ENCODE peak calls at places on chromosomes 3 and 15, in eight cellular contexts. One of them, this sample, is unnamed.

GRCh38 chr15:73832657-73833056 is 40.7 kb upstream of the TBC1D21 start:
- DNase-seq in non-pigmented ciliary epithelial cell: no peak
- DNase-seq in mucosa of gallbladder: no peak
- DNase-seq in GM04504: no peak
- DNase-seq in HuH-7.5: no peak
- DNase-seq in HT-29: no peak
- DNase-seq in effector CD4-positive, alpha-beta T cell: no peak
- DNase-seq in activated CD8-positive, alpha-beta memory T cell treated with anti-CD3 and anti-CD28 coated beads for 24 hours: no peak
- DNase-seq in this sample: no peak

GRCh38 chr3:143769663-143770062 is 78.6 kb downstream of the SLC9A9 start:
- DNase-seq in non-pigmented ciliary epithelial cell: no peak
- DNase-seq in mucosa of gallbladder: no peak
- DNase-seq in GM04504: no peak
- DNase-seq in HuH-7.5: no peak
- DNase-seq in HT-29: no peak
- DNase-seq in effector CD4-positive, alpha-beta T cell: no peak
- DNase-seq in activated CD8-positive, alpha-beta memory T cell treated with anti-CD3 and anti-CD28 coated beads for 24 hours: no peak
- DNase-seq in this sample: peak; percentile 17

GRCh38 chr3:29406433-29406832 is 125.6 kb downstream of the RBMS3 start:
- DNase-seq in non-pigmented ciliary epithelial cell: no peak
- DNase-seq in mucosa of gallbladder: no peak
- DNase-seq in GM04504: no peak
- DNase-seq in HuH-7.5: no peak
- DNase-seq in HT-29: no peak
- DNase-seq in effector CD4-positive, alpha-beta T cell: no peak
- DNase-seq in activated CD8-positive, alpha-beta memory T cell treated with anti-CD3 and anti-CD28 coated beads for 24 hours: no peak
- DNase-seq in this sample: no peak

GRCh38 chr3:182000454-182000853 is 288.7 kb downstream of the SOX2 start:
- DNase-seq in non-pigmented ciliary epithelial cell: no peak
- DNase-seq in mucosa of gallbladder: no peak
- DNase-seq in GM04504: no peak
- DNase-seq in HuH-7.5: no peak
- DNase-seq in HT-29: no peak
- DNase-seq in effector CD4-positive, alpha-beta T cell: no peak
- DNase-seq in activated CD8-positive, alpha-beta memory T cell treated with anti-CD3 and anti-CD28 coated beads for 24 hours: no peak
- DNase-seq in this sample: no peak

GRCh38 chr3:182063742-182064141 is 352.0 kb downstream of the SOX2 start:
- DNase-seq in non-pigmented ciliary epithelial cell: no peak
- DNase-seq in mucosa of gallbladder: no peak
- DNase-seq in GM04504: no peak
- DNase-seq in HuH-7.5: no peak
- DNase-seq in HT-29: no peak
- DNase-seq in effector CD4-positive, alpha-beta T cell: no peak
- DNase-seq in activated CD8-positive, alpha-beta memory T cell treated with anti-CD3 and anti-CD28 coated beads for 24 hours: no peak
- DNase-seq in this sample: no peak

GRCh38 chr3:42659451-42660130 is 6.1 kb downstream of the ZBTB47 start:
- DNase-seq in non-pigmented ciliary epithelial cell: no peak
- DNase-seq in mucosa of gallbladder: no peak
- DNase-seq in GM04504: no peak
- DNase-seq in HuH-7.5: no peak
- DNase-seq in HT-29: no peak
- DNase-seq in effector CD4-positive, alpha-beta T cell: no peak
- DNase-seq in activated CD8-positive, alpha-beta memory T cell treated with anti-CD3 and anti-CD28 coated beads for 24 hours: no peak
- DNase-seq in this sample: no peak

GRCh38 chr15:72117448-72117697 is 577 bp downstream of the MYO9A start:
- DNase-seq in non-pigmented ciliary epithelial cell: no peak
- DNase-seq in mucosa of gallbladder: peak; percentile 69
- DNase-seq in GM04504: peak; percentile 70
- DNase-seq in HuH-7.5: peak; percentile 67
- DNase-seq in HT-29: peak; percentile 48
- DNase-seq in effector CD4-positive, alpha-beta T cell: peak; percentile 59
- DNase-seq in activated CD8-positive, alpha-beta memory T cell treated with anti-CD3 and anti-CD28 coated beads for 24 hours: no peak
- DNase-seq in this sample: peak; percentile 89

GRCh38 chr3:150106752-150107428 is 136.2 kb upstream of the PFN2 start:
- DNase-seq in non-pigmented ciliary epithelial cell: peak; percentile 44
- DNase-seq in mucosa of gallbladder: no peak
- DNase-seq in GM04504: peak; percentile 95
- DNase-seq in HuH-7.5: no peak
- DNase-seq in HT-29: no peak
- DNase-seq in effector CD4-positive, alpha-beta T cell: no peak
- DNase-seq in activated CD8-positive, alpha-beta memory T cell treated with anti-CD3 and anti-CD28 coated beads for 24 hours: no peak
- DNase-seq in this sample: peak; percentile 86

GRCh38 chr15:38476120-38476519 is 22.2 kb downstream of the FAM98B start:
- DNase-seq in non-pigmented ciliary epithelial cell: no peak
- DNase-seq in mucosa of gallbladder: no peak
- DNase-seq in GM04504: no peak
- DNase-seq in HuH-7.5: no peak
- DNase-seq in HT-29: no peak
- DNase-seq in effector CD4-positive, alpha-beta T cell: no peak
- DNase-seq in activated CD8-positive, alpha-beta memory T cell treated with anti-CD3 and anti-CD28 coated beads for 24 hours: no peak
- DNase-seq in this sample: no peak

GRCh38 chr15:49876401-49877038 is 242.5 kb downstream of the ATP8B4 start:
- DNase-seq in non-pigmented ciliary epithelial cell: no peak
- DNase-seq in mucosa of gallbladder: peak; percentile 45
- DNase-seq in GM04504: no peak
- DNase-seq in HuH-7.5: peak; percentile 12
- DNase-seq in HT-29: peak; percentile 24
- DNase-seq in effector CD4-positive, alpha-beta T cell: no peak
- DNase-seq in activated CD8-positive, alpha-beta memory T cell treated with anti-CD3 and anti-CD28 coated beads for 24 hours: no peak
- DNase-seq in this sample: no peak

GRCh38 chr3:122416966-122417365 is 1.1 kb upstream of the WDR5B start:
- DNase-seq in non-pigmented ciliary epithelial cell: no peak
- DNase-seq in mucosa of gallbladder: no peak
- DNase-seq in GM04504: no peak
- DNase-seq in HuH-7.5: no peak
- DNase-seq in HT-29: no peak
- DNase-seq in effector CD4-positive, alpha-beta T cell: no peak
- DNase-seq in activated CD8-positive, alpha-beta memory T cell treated with anti-CD3 and anti-CD28 coated beads for 24 hours: no peak
- DNase-seq in this sample: no peak

GRCh38 chr3:123096701-123097100 is 29.9 kb downstream of the PDIA5 start:
- DNase-seq in non-pigmented ciliary epithelial cell: no peak
- DNase-seq in mucosa of gallbladder: peak; percentile 56
- DNase-seq in GM04504: peak; percentile 42
- DNase-seq in HuH-7.5: no peak
- DNase-seq in HT-29: no peak
- DNase-seq in effector CD4-positive, alpha-beta T cell: no peak
- DNase-seq in activated CD8-positive, alpha-beta memory T cell treated with anti-CD3 and anti-CD28 coated beads for 24 hours: no peak
- DNase-seq in this sample: peak; percentile 52

GRCh38 chr3:196179380-196180308 is 31.6 kb downstream of the ZDHHC19 start:
- DNase-seq in non-pigmented ciliary epithelial cell: peak; percentile 51
- DNase-seq in mucosa of gallbladder: no peak
- DNase-seq in GM04504: no peak
- DNase-seq in HuH-7.5: no peak
- DNase-seq in HT-29: no peak
- DNase-seq in effector CD4-positive, alpha-beta T cell: peak; percentile 75
- DNase-seq in activated CD8-positive, alpha-beta memory T cell treated with anti-CD3 and anti-CD28 coated beads for 24 hours: peak; percentile 92
- DNase-seq in this sample: peak; percentile 66

GRCh38 chr3:193593666-193594025 is 638 bp downstream of the OPA1 start:
- DNase-seq in non-pigmented ciliary epithelial cell: no peak
- DNase-seq in mucosa of gallbladder: no peak
- DNase-seq in GM04504: no peak
- DNase-seq in HuH-7.5: no peak
- DNase-seq in HT-29: no peak
- DNase-seq in effector CD4-positive, alpha-beta T cell: peak; percentile 14
- DNase-seq in activated CD8-positive, alpha-beta memory T cell treated with anti-CD3 and anti-CD28 coated beads for 24 hours: peak; percentile 68
- DNase-seq in this sample: peak; percentile 34

GRCh38 chr3:170049146-170050000 is 11.6 kb downstream of the GPR160 start:
- DNase-seq in non-pigmented ciliary epithelial cell: no peak
- DNase-seq in mucosa of gallbladder: peak; percentile 38
- DNase-seq in GM04504: no peak
- DNase-seq in HuH-7.5: no peak
- DNase-seq in HT-29: peak; percentile 85
- DNase-seq in effector CD4-positive, alpha-beta T cell: no peak
- DNase-seq in activated CD8-positive, alpha-beta memory T cell treated with anti-CD3 and anti-CD28 coated beads for 24 hours: no peak
- DNase-seq in this sample: peak; percentile 53

GRCh38 chr3:195558602-195559001 is 15.5 kb upstream of the PPP1R2 start:
- DNase-seq in non-pigmented ciliary epithelial cell: peak; percentile 19
- DNase-seq in mucosa of gallbladder: peak; percentile 75
- DNase-seq in GM04504: no peak
- DNase-seq in HuH-7.5: no peak
- DNase-seq in HT-29: peak; percentile 74
- DNase-seq in effector CD4-positive, alpha-beta T cell: peak; percentile 23
- DNase-seq in activated CD8-positive, alpha-beta memory T cell treated with anti-CD3 and anti-CD28 coated beads for 24 hours: no peak
- DNase-seq in this sample: no peak

GRCh38 chr15:28128036-28128435 is 28.9 kb upstream of the OCA2 start:
- DNase-seq in non-pigmented ciliary epithelial cell: no peak
- DNase-seq in mucosa of gallbladder: peak; percentile 28
- DNase-seq in GM04504: no peak
- DNase-seq in HuH-7.5: no peak
- DNase-seq in HT-29: no peak
- DNase-seq in effector CD4-positive, alpha-beta T cell: no peak
- DNase-seq in activated CD8-positive, alpha-beta memory T cell treated with anti-CD3 and anti-CD28 coated beads for 24 hours: no peak
- DNase-seq in this sample: no peak

GRCh38 chr3:13522236-13522635 is 26.7 kb upstream of the FBLN2 start:
- DNase-seq in non-pigmented ciliary epithelial cell: no peak
- DNase-seq in mucosa of gallbladder: no peak
- DNase-seq in GM04504: no peak
- DNase-seq in HuH-7.5: no peak
- DNase-seq in HT-29: no peak
- DNase-seq in effector CD4-positive, alpha-beta T cell: no peak
- DNase-seq in activated CD8-positive, alpha-beta memory T cell treated with anti-CD3 and anti-CD28 coated beads for 24 hours: no peak
- DNase-seq in this sample: no peak

GRCh38 chr3:195455789-195456188 is 13.0 kb upstream of the ACAP2 start:
- DNase-seq in non-pigmented ciliary epithelial cell: no peak
- DNase-seq in mucosa of gallbladder: no peak
- DNase-seq in GM04504: no peak
- DNase-seq in HuH-7.5: no peak
- DNase-seq in HT-29: no peak
- DNase-seq in effector CD4-positive, alpha-beta T cell: no peak
- DNase-seq in activated CD8-positive, alpha-beta memory T cell treated with anti-CD3 and anti-CD28 coated beads for 24 hours: no peak
- DNase-seq in this sample: no peak

GRCh38 chr15:94174399-94174802 is 57.0 kb upstream of the MCTP2 start:
- DNase-seq in non-pigmented ciliary epithelial cell: no peak
- DNase-seq in mucosa of gallbladder: no peak
- DNase-seq in GM04504: peak; percentile 5
- DNase-seq in HuH-7.5: no peak
- DNase-seq in HT-29: no peak
- DNase-seq in effector CD4-positive, alpha-beta T cell: no peak
- DNase-seq in activated CD8-positive, alpha-beta memory T cell treated with anti-CD3 and anti-CD28 coated beads for 24 hours: no peak
- DNase-seq in this sample: peak; percentile 51

GRCh38 chr15:89628791-89629715 is 26.2 kb downstream of the KIF7 start:
- DNase-seq in non-pigmented ciliary epithelial cell: no peak
- DNase-seq in mucosa of gallbladder: no peak
- DNase-seq in GM04504: no peak
- DNase-seq in HuH-7.5: peak; percentile 15
- DNase-seq in HT-29: no peak
- DNase-seq in effector CD4-positive, alpha-beta T cell: no peak
- DNase-seq in activated CD8-positive, alpha-beta memory T cell treated with anti-CD3 and anti-CD28 coated beads for 24 hours: peak; percentile 40
- DNase-seq in this sample: peak; percentile 8

GRCh38 chr3:62277986-62278385 is 95.4 kb downstream of the FEZF2 start:
- DNase-seq in non-pigmented ciliary epithelial cell: no peak
- DNase-seq in mucosa of gallbladder: no peak
- DNase-seq in GM04504: no peak
- DNase-seq in HuH-7.5: no peak
- DNase-seq in HT-29: no peak
- DNase-seq in effector CD4-positive, alpha-beta T cell: no peak
- DNase-seq in activated CD8-positive, alpha-beta memory T cell treated with anti-CD3 and anti-CD28 coated beads for 24 hours: no peak
- DNase-seq in this sample: no peak

GRCh38 chr3:133540896-133541674 is 32.4 kb upstream of the CDV3 start:
- DNase-seq in non-pigmented ciliary epithelial cell: no peak
- DNase-seq in mucosa of gallbladder: peak; percentile 40
- DNase-seq in GM04504: peak; percentile 22
- DNase-seq in HuH-7.5: peak; percentile 33
- DNase-seq in HT-29: peak; percentile 81
- DNase-seq in effector CD4-positive, alpha-beta T cell: no peak
- DNase-seq in activated CD8-positive, alpha-beta memory T cell treated with anti-CD3 and anti-CD28 coated beads for 24 hours: no peak
- DNase-seq in this sample: no peak

GRCh38 chr3:149472393-149472792 is 2.1 kb upstream of the TM4SF4 start:
- DNase-seq in non-pigmented ciliary epithelial cell: no peak
- DNase-seq in mucosa of gallbladder: no peak
- DNase-seq in GM04504: no peak
- DNase-seq in HuH-7.5: no peak
- DNase-seq in HT-29: no peak
- DNase-seq in effector CD4-positive, alpha-beta T cell: no peak
- DNase-seq in activated CD8-positive, alpha-beta memory T cell treated with anti-CD3 and anti-CD28 coated beads for 24 hours: no peak
- DNase-seq in this sample: no peak

GRCh38 chr3:151568095-151568685 is 107.3 kb upstream of the IGSF10 start:
- DNase-seq in non-pigmented ciliary epithelial cell: no peak
- DNase-seq in mucosa of gallbladder: no peak
- DNase-seq in GM04504: peak; percentile 24
- DNase-seq in HuH-7.5: no peak
- DNase-seq in HT-29: no peak
- DNase-seq in effector CD4-positive, alpha-beta T cell: no peak
- DNase-seq in activated CD8-positive, alpha-beta memory T cell treated with anti-CD3 and anti-CD28 coated beads for 24 hours: no peak
- DNase-seq in this sample: peak; percentile 48

GRCh38 chr3:184156522-184156955 is 1.4 kb downstream of the DVL3 start:
- DNase-seq in non-pigmented ciliary epithelial cell: no peak
- DNase-seq in mucosa of gallbladder: peak; percentile 39
- DNase-seq in GM04504: no peak
- DNase-seq in HuH-7.5: no peak
- DNase-seq in HT-29: peak; percentile 32
- DNase-seq in effector CD4-positive, alpha-beta T cell: no peak
- DNase-seq in activated CD8-positive, alpha-beta memory T cell treated with anti-CD3 and anti-CD28 coated beads for 24 hours: no peak
- DNase-seq in this sample: peak; percentile 66

GRCh38 chr3:128503164-128503651 is 10.2 kb upstream of the GATA2 start:
- DNase-seq in non-pigmented ciliary epithelial cell: no peak
- DNase-seq in mucosa of gallbladder: no peak
- DNase-seq in GM04504: no peak
- DNase-seq in HuH-7.5: no peak
- DNase-seq in HT-29: peak; percentile 74
- DNase-seq in effector CD4-positive, alpha-beta T cell: no peak
- DNase-seq in activated CD8-positive, alpha-beta memory T cell treated with anti-CD3 and anti-CD28 coated beads for 24 hours: peak; percentile 53
- DNase-seq in this sample: no peak

GRCh38 chr15:62119224-62119925 is 45.7 kb downstream of the C2CD4B start:
- DNase-seq in non-pigmented ciliary epithelial cell: peak; percentile 95
- DNase-seq in mucosa of gallbladder: no peak
- DNase-seq in GM04504: peak; percentile 85
- DNase-seq in HuH-7.5: no peak
- DNase-seq in HT-29: peak; percentile 28
- DNase-seq in effector CD4-positive, alpha-beta T cell: no peak
- DNase-seq in activated CD8-positive, alpha-beta memory T cell treated with anti-CD3 and anti-CD28 coated beads for 24 hours: no peak
- DNase-seq in this sample: peak; percentile 87

GRCh38 chr15:68730491-68731317 is 90.0 kb downstream of the ANP32A start:
- DNase-seq in non-pigmented ciliary epithelial cell: no peak
- DNase-seq in mucosa of gallbladder: peak; percentile 22
- DNase-seq in GM04504: peak; percentile 14
- DNase-seq in HuH-7.5: no peak
- DNase-seq in HT-29: peak; percentile 56
- DNase-seq in effector CD4-positive, alpha-beta T cell: no peak
- DNase-seq in activated CD8-positive, alpha-beta memory T cell treated with anti-CD3 and anti-CD28 coated beads for 24 hours: peak; percentile 61
- DNase-seq in this sample: peak; percentile 37

GRCh38 chr3:4583441-4583840 is 90.3 kb downstream of the ITPR1 start:
- DNase-seq in non-pigmented ciliary epithelial cell: no peak
- DNase-seq in mucosa of gallbladder: peak; percentile 18
- DNase-seq in GM04504: no peak
- DNase-seq in HuH-7.5: no peak
- DNase-seq in HT-29: no peak
- DNase-seq in effector CD4-positive, alpha-beta T cell: no peak
- DNase-seq in activated CD8-positive, alpha-beta memory T cell treated with anti-CD3 and anti-CD28 coated beads for 24 hours: no peak
- DNase-seq in this sample: peak; percentile 19

GRCh38 chr15:85691350-85692240 is 103.1 kb downstream of the KLHL25 start:
- DNase-seq in non-pigmented ciliary epithelial cell: no peak
- DNase-seq in mucosa of gallbladder: no peak
- DNase-seq in GM04504: no peak
- DNase-seq in HuH-7.5: no peak
- DNase-seq in HT-29: no peak
- DNase-seq in effector CD4-positive, alpha-beta T cell: no peak
- DNase-seq in activated CD8-positive, alpha-beta memory T cell treated with anti-CD3 and anti-CD28 coated beads for 24 hours: no peak
- DNase-seq in this sample: no peak

GRCh38 chr3:14633417-14633816 is 18.1 kb upstream of the CCDC174 start:
- DNase-seq in non-pigmented ciliary epithelial cell: no peak
- DNase-seq in mucosa of gallbladder: no peak
- DNase-seq in GM04504: no peak
- DNase-seq in HuH-7.5: no peak
- DNase-seq in HT-29: no peak
- DNase-seq in effector CD4-positive, alpha-beta T cell: no peak
- DNase-seq in activated CD8-positive, alpha-beta memory T cell treated with anti-CD3 and anti-CD28 coated beads for 24 hours: no peak
- DNase-seq in this sample: no peak

GRCh38 chr3:128549283-128550112 is 56.5 kb upstream of the GATA2 start:
- DNase-seq in non-pigmented ciliary epithelial cell: peak; percentile 26
- DNase-seq in mucosa of gallbladder: no peak
- DNase-seq in GM04504: peak; percentile 32
- DNase-seq in HuH-7.5: no peak
- DNase-seq in HT-29: no peak
- DNase-seq in effector CD4-positive, alpha-beta T cell: no peak
- DNase-seq in activated CD8-positive, alpha-beta memory T cell treated with anti-CD3 and anti-CD28 coated beads for 24 hours: peak; percentile 33
- DNase-seq in this sample: peak; percentile 74

GRCh38 chr15:28943611-28944230 is 57.9 kb downstream of the APBA2 start:
- DNase-seq in non-pigmented ciliary epithelial cell: no peak
- DNase-seq in mucosa of gallbladder: no peak
- DNase-seq in GM04504: no peak
- DNase-seq in HuH-7.5: no peak
- DNase-seq in HT-29: no peak
- DNase-seq in effector CD4-positive, alpha-beta T cell: no peak
- DNase-seq in activated CD8-positive, alpha-beta memory T cell treated with anti-CD3 and anti-CD28 coated beads for 24 hours: no peak
- DNase-seq in this sample: no peak